ENCODE peak calls at places on chromosomes 1 and 21, in five cellular contexts. One of them, this sample, is unnamed.

GRCh38 chr21:41895643-41896493 is 16.7 kb upstream of the PRDM15 start:
- DNase-seq in GM12865: peak
- DNase-seq in body of pancreas: no peak
- DNase-seq in H1: peak
- DNase-seq in left ventricle myocardium inferior: no peak
- DNase-seq in this sample: no peak

GRCh38 chr1:103900005-103900404 is 150.3 kb downstream of the AMY1C start:
- DNase-seq in GM12865: no peak
- DNase-seq in body of pancreas: no peak
- DNase-seq in H1: no peak
- DNase-seq in left ventricle myocardium inferior: no peak
- DNase-seq in this sample: no peak

GRCh38 chr1:185788386-185788785 is 54.2 kb downstream of the HMCN1 start:
- DNase-seq in GM12865: no peak
- DNase-seq in body of pancreas: no peak
- DNase-seq in H1: no peak
- DNase-seq in left ventricle myocardium inferior: no peak
- DNase-seq in this sample: no peak

GRCh38 chr1:202283379-202283844 is 58.3 kb downstream of the UBE2T start:
- DNase-seq in GM12865: no peak
- DNase-seq in body of pancreas: peak
- DNase-seq in H1: no peak
- DNase-seq in left ventricle myocardium inferior: no peak
- DNase-seq in this sample: peak

GRCh38 chr1:17776426-17776825 is 21.3 kb downstream of the ACTL8 start:
- DNase-seq in GM12865: no peak
- DNase-seq in body of pancreas: no peak
- DNase-seq in H1: no peak
- DNase-seq in left ventricle myocardium inferior: no peak
- DNase-seq in this sample: no peak

GRCh38 chr1:3518256-3518655 is 63.8 kb downstream of the ARHGEF16 start:
- DNase-seq in GM12865: peak
- DNase-seq in body of pancreas: no peak
- DNase-seq in H1: peak
- DNase-seq in left ventricle myocardium inferior: no peak
- DNase-seq in this sample: no peak

GRCh38 chr1:247747616-247748015 is 325 bp downstream of the OR14A2 start:
- DNase-seq in GM12865: no peak
- DNase-seq in body of pancreas: no peak
- DNase-seq in H1: no peak
- DNase-seq in left ventricle myocardium inferior: no peak
- DNase-seq in this sample: peak

GRCh38 chr1:29784276-29785136 is 548.2 kb downstream of the PTPRU start:
- DNase-seq in GM12865: no peak
- DNase-seq in body of pancreas: no peak
- DNase-seq in H1: no peak
- DNase-seq in left ventricle myocardium inferior: no peak
- DNase-seq in this sample: no peak

GRCh38 chr1:30137001-30137400 is 586.4 kb downstream of the MATN1 start:
- DNase-seq in GM12865: no peak
- DNase-seq in body of pancreas: no peak
- DNase-seq in H1: no peak
- DNase-seq in left ventricle myocardium inferior: no peak
- DNase-seq in this sample: no peak

GRCh38 chr1:201016943-201017827 is 6.3 kb downstream of the KIF21B start:
- DNase-seq in GM12865: peak
- DNase-seq in body of pancreas: no peak
- DNase-seq in H1: no peak
- DNase-seq in left ventricle myocardium inferior: no peak
- DNase-seq in this sample: no peak

GRCh38 chr1:32273389-32274208 is 18.3 kb upstream of the HDAC1 start:
- DNase-seq in GM12865: no peak
- DNase-seq in body of pancreas: no peak
- DNase-seq in H1: peak
- DNase-seq in left ventricle myocardium inferior: no peak
- DNase-seq in this sample: no peak

GRCh38 chr1:66752000-66752592 is at the start of gene DYNLT5:
- DNase-seq in GM12865: no peak
- DNase-seq in body of pancreas: peak
- DNase-seq in H1: peak
- DNase-seq in left ventricle myocardium inferior: peak
- DNase-seq in this sample: peak

GRCh38 chr1:53614231-53615021 is 124.5 kb downstream of the GLIS1 start:
- DNase-seq in GM12865: no peak
- DNase-seq in body of pancreas: no peak
- DNase-seq in H1: no peak
- DNase-seq in left ventricle myocardium inferior: no peak
- DNase-seq in this sample: no peak

GRCh38 chr1:163171826-163172225 is 30.9 kb downstream of the RGS5 start:
- DNase-seq in GM12865: no peak
- DNase-seq in body of pancreas: no peak
- DNase-seq in H1: no peak
- DNase-seq in left ventricle myocardium inferior: no peak
- DNase-seq in this sample: no peak

GRCh38 chr1:14561014-14561693 is 37.3 kb upstream of the KAZN start:
- DNase-seq in GM12865: no peak
- DNase-seq in body of pancreas: no peak
- DNase-seq in H1: no peak
- DNase-seq in left ventricle myocardium inferior: no peak
- DNase-seq in this sample: no peak

GRCh38 chr1:110752941-110753725 is 78.4 kb upstream of the KCNA3 start:
- DNase-seq in GM12865: no peak
- DNase-seq in body of pancreas: no peak
- DNase-seq in H1: no peak
- DNase-seq in left ventricle myocardium inferior: no peak
- DNase-seq in this sample: no peak

GRCh38 chr1:168110896-168111545 is 25.7 kb downstream of the GPR161 start:
- DNase-seq in GM12865: no peak
- DNase-seq in body of pancreas: no peak
- DNase-seq in H1: no peak
- DNase-seq in left ventricle myocardium inferior: no peak
- DNase-seq in this sample: peak

GRCh38 chr1:145729196-145729595 is 9.9 kb downstream of the CD160 start:
- DNase-seq in GM12865: no peak
- DNase-seq in body of pancreas: no peak
- DNase-seq in H1: no peak
- DNase-seq in left ventricle myocardium inferior: no peak
- DNase-seq in this sample: no peak

GRCh38 chr1:223844962-223845809 is 561 bp downstream of the TP53BP2 start:
- DNase-seq in GM12865: peak
- DNase-seq in body of pancreas: peak
- DNase-seq in H1: no peak
- DNase-seq in left ventricle myocardium inferior: peak
- DNase-seq in this sample: peak

GRCh38 chr1:156371553-156372264 is 2.7 kb downstream of the RHBG start:
- DNase-seq in GM12865: no peak
- DNase-seq in body of pancreas: peak
- DNase-seq in H1: no peak
- DNase-seq in left ventricle myocardium inferior: peak
- DNase-seq in this sample: peak

GRCh38 chr1:156366832-156367231 is 2.2 kb upstream of the RHBG start:
- DNase-seq in GM12865: no peak
- DNase-seq in body of pancreas: no peak
- DNase-seq in H1: no peak
- DNase-seq in left ventricle myocardium inferior: no peak
- DNase-seq in this sample: no peak

GRCh38 chr1:156367386-156368156 is 1.4 kb upstream of the RHBG start:
- DNase-seq in GM12865: no peak
- DNase-seq in body of pancreas: no peak
- DNase-seq in H1: no peak
- DNase-seq in left ventricle myocardium inferior: no peak
- DNase-seq in this sample: no peak

GRCh38 chr1:156368157-156368658 is 803 bp upstream of the RHBG start:
- DNase-seq in GM12865: no peak
- DNase-seq in body of pancreas: no peak
- DNase-seq in H1: no peak
- DNase-seq in left ventricle myocardium inferior: no peak
- DNase-seq in this sample: no peak

DNA sequence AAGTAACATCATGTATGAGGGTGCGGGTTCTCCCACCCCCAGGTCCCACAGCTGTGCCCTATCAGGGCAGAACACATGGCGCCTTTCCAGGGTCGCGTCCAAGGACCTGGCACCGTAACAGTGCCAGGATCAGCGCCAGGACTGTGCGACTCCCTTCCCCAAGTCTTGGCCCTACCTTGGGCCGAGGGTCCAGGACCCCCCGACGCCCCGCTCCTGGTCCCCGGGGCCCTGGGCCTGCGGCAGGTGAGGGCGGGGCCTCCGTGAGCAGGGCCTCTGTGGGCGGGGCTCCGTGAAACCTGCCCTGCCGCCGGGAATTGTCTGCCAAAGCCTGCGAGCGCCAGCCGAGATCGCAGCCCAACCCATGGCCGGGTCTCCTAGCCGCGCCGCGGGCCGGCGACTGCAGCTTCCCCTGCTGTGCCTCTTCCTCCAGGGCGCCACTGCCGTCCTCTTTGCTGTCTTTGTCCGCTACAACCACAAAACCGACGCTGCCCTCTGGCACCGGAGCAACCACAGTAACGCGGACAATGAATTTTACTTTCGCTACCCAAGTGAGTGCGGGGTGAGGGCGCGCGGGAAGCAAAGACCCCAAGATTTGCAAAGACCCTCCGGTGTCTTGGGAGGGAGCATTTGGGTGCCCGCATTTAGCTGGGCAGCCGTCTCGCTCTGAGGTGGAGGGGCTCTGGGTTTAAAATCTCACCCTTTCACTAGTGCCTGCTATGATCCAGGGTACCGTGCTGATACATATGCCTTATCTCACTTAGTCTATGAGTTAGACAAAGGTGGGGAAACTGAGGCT is at the start of gene RHBG:
- DNase-seq in GM12865: no peak
- DNase-seq in body of pancreas: peak
- DNase-seq in H1: peak
- DNase-seq in left ventricle myocardium inferior: peak
- DNase-seq in this sample: no peak
- H3K4me3 ChIP-seq in GM12865: no peak
- H3K4me3 ChIP-seq in body of pancreas: peak
- H3K4me3 ChIP-seq in H1: peak
- H3K4me3 ChIP-seq in left ventricle myocardium inferior: peak
- H3K4me3 ChIP-seq in this sample: peak

GRCh38 chr1:54683453-54683852 is 32.2 kb upstream of the TTC4 start:
- DNase-seq in GM12865: no peak
- DNase-seq in body of pancreas: no peak
- DNase-seq in H1: no peak
- DNase-seq in left ventricle myocardium inferior: no peak
- DNase-seq in this sample: no peak
- TF ChIP-seq CTCF in GM12865: no peak
- TF ChIP-seq CTCF in body of pancreas: no peak
- TF ChIP-seq CTCF in H1: no peak
- TF ChIP-seq CTCF in left ventricle myocardium inferior: no peak
- TF ChIP-seq CTCF in this sample: no peak

DNA sequence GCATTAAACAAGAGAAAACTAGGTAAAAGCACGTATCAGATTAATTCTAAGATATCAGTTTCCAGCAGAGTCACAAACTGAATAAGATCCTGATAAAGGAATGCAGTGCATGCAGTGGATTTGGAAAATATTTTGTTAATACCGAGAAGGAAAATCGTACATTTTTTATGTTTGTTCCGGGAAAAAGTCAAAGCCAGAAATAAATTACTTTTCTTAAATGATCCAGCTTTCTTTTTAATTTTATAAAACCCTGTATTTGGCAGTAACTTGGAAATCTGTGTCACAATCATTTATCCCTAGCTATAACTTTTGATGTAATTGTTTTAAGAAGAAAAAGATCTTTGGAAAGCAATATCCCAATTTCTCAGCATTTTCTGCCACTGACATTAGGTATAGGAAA is 972 bp downstream of the PALMD start:
- DNase-seq in GM12865: no peak
- DNase-seq in body of pancreas: no peak
- DNase-seq in H1: no peak
- DNase-seq in left ventricle myocardium inferior: no peak
- DNase-seq in this sample: no peak
- H3K4me3 ChIP-seq in GM12865: no peak
- H3K4me3 ChIP-seq in body of pancreas: peak
- H3K4me3 ChIP-seq in H1: no peak
- H3K4me3 ChIP-seq in left ventricle myocardium inferior: peak
- H3K4me3 ChIP-seq in this sample: peak

GRCh38 chr1:166876540-166876838 is 425 bp upstream of the TADA1 start:
- DNase-seq in GM12865: no peak
- DNase-seq in body of pancreas: no peak
- DNase-seq in H1: no peak
- DNase-seq in left ventricle myocardium inferior: no peak
- DNase-seq in this sample: no peak

GRCh38 chr1:166870584-166870983 is 5.5 kb downstream of the TADA1 start:
- DNase-seq in GM12865: no peak
- DNase-seq in body of pancreas: no peak
- DNase-seq in H1: no peak
- DNase-seq in left ventricle myocardium inferior: no peak
- DNase-seq in this sample: no peak

GRCh38 chr1:166875302-166875733 is 746 bp downstream of the TADA1 start:
- DNase-seq in GM12865: peak
- DNase-seq in body of pancreas: no peak
- DNase-seq in H1: no peak
- DNase-seq in left ventricle myocardium inferior: no peak
- DNase-seq in this sample: no peak

GRCh38 chr1:166874464-166874863 is 1.6 kb downstream of the TADA1 start:
- DNase-seq in GM12865: no peak
- DNase-seq in body of pancreas: no peak
- DNase-seq in H1: no peak
- DNase-seq in left ventricle myocardium inferior: no peak
- DNase-seq in this sample: no peak

GRCh38 chr1:166875734-166876539 is at the start of gene TADA1:
- DNase-seq in GM12865: peak
- DNase-seq in body of pancreas: peak
- DNase-seq in H1: peak
- DNase-seq in left ventricle myocardium inferior: peak
- DNase-seq in this sample: peak
- TF ChIP-seq CTCF in GM12865: no peak
- TF ChIP-seq CTCF in body of pancreas: no peak
- TF ChIP-seq CTCF in H1: peak
- TF ChIP-seq CTCF in left ventricle myocardium inferior: no peak
- TF ChIP-seq CTCF in this sample: no peak

GRCh38 chr1:150976879-150977694 is 2.5 kb upstream of the CERS2 start:
- DNase-seq in GM12865: peak
- DNase-seq in body of pancreas: peak
- DNase-seq in H1: peak
- DNase-seq in left ventricle myocardium inferior: peak
- DNase-seq in this sample: peak
- H3K4me3 ChIP-seq in GM12865: no peak
- H3K4me3 ChIP-seq in body of pancreas: no peak
- H3K4me3 ChIP-seq in H1: no peak
- H3K4me3 ChIP-seq in left ventricle myocardium inferior: peak
- H3K4me3 ChIP-seq in this sample: no peak

DNA sequence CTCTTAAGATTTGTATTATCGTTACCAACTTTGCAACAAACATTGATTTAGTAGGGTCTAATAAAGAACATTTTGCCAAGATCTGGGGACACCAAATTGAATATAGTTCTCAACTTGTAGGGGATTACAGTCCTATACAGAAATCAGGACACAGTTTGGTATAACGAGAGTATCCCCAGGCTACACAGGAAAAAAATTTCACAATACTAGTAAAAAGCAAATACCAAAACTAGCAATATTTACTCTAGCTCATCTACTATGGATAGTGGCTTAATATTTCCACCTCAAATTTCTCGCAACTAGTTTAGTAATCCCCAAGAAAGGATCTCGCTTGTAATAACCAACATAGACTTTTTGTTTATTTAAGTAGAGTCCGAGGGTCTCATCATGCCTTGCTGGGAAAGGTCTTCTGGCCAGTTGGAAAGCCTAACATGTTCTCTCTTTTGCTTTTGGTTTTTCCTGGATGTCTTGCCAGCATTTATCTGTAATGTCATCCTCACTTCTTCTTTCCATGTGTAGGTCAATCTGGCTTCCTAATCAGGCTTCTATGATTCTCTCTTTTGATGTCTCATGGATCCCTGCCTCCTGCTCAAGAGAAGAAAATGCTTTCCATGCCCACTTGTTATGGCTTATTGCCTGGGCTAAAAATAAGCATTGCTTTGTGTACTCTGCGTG is 104.7 kb upstream of the KCNK2 start:
- DNase-seq in GM12865: no peak
- DNase-seq in body of pancreas: no peak
- DNase-seq in H1: no peak
- DNase-seq in left ventricle myocardium inferior: no peak
- DNase-seq in this sample: no peak
- TF ChIP-seq CTCF in GM12865: no peak
- TF ChIP-seq CTCF in body of pancreas: no peak
- TF ChIP-seq CTCF in H1: no peak
- TF ChIP-seq CTCF in left ventricle myocardium inferior: no peak
- TF ChIP-seq CTCF in this sample: no peak

This sample was measured in cardiac fibroblast.